ENCODE peak calls at places on chromosomes 16 and 17, in eight cellular contexts. U, V, E, N, I, F, C and A are unnamed samples.

GRCh38 chr16:70432800-70433455 is 6.0 kb downstream of the ST3GAL2 start:
- DNase-seq in U (no peak), V (peak; percentile 25), E (peak; percentile 36), N (peak; percentile 39), I (no peak), F (peak; percentile 39), C (peak; percentile 55), A (no peak)

GRCh38 chr16:56252835-56253234 is 61.5 kb downstream of the GNAO1 start:
- DNase-seq in U (no peak), V (no peak), E (no peak), N (no peak), I (no peak), F (no peak), C (no peak), A (no peak)

GRCh38 chr16:3673201-3673600 is 18.7 kb downstream of the DNASE1 start:
- DNase-seq in U (no peak), V (no peak), E (no peak), N (no peak), I (no peak), F (no peak), C (no peak), A (no peak)

GRCh38 chr16:87576191-87576590 is 26.1 kb upstream of the JPH3 start:
- DNase-seq in U (no peak), V (no peak), E (no peak), N (no peak), I (no peak), F (no peak), C (no peak), A (no peak)

GRCh38 chr16:63361032-63361624 is 1324.9 kb upstream of the CDH8 start:
- DNase-seq in U (peak; percentile 6), V (peak; percentile 47), E (peak; percentile 86), N (peak; percentile 75), I (peak; percentile 64), F (no peak), C (no peak), A (peak; percentile 20)

GRCh38 chr17:8393470-8394231 is 4.0 kb downstream of the RNF222 start:
- DNase-seq in U (no peak), V (peak; percentile 21), E (no peak), N (no peak), I (peak; percentile 89), F (no peak), C (no peak), A (no peak)

GRCh38 chr16:50246299-50247122 is 19.8 kb upstream of the ADCY7 start:
- DNase-seq in U (no peak), V (no peak), E (no peak), N (no peak), I (no peak), F (peak; percentile 46), C (peak; percentile 74), A (peak; percentile 41)

GRCh38 chr16:590165-590874 is 454 bp downstream of the RAB40C start:
- DNase-seq in U (no peak), V (peak; percentile 41), E (peak; percentile 64), N (peak; percentile 35), I (peak; percentile 54), F (no peak), C (peak; percentile 53), A (peak; percentile 31)

GRCh38 chr17:31604936-31605335 is 213.5 kb downstream of the RAB11FIP4 start:
- DNase-seq in U (no peak), V (no peak), E (no peak), N (no peak), I (no peak), F (no peak), C (no peak), A (no peak)

GRCh38 chr17:50274142-50274944 is at the start of gene TMEM92:
- DNase-seq in U (no peak), V (no peak), E (no peak), N (no peak), I (peak; percentile 77), F (peak; percentile 24), C (no peak), A (peak; percentile 80)

GRCh38 chr17:80694992-80695912 is 150.6 kb downstream of the RPTOR start:
- DNase-seq in U (no peak), V (peak; percentile 18), E (no peak), N (no peak), I (peak; percentile 18), F (no peak), C (no peak), A (no peak)

GRCh38 chr17:56596741-56597494 is 3.4 kb downstream of the NOG start:
- DNase-seq in U (no peak), V (no peak), E (no peak), N (no peak), I (no peak), F (no peak), C (peak; percentile 29), A (peak; percentile 15)

GRCh38 chr17:72334205-72334604 is 213.4 kb downstream of the SOX9 start:
- DNase-seq in U (no peak), V (peak; percentile 80), E (peak; percentile 65), N (peak; percentile 53), I (peak; percentile 52), F (no peak), C (no peak), A (no peak)
- TF ChIP-seq CTCF in U (no peak), V (peak; percentile 18), E (peak; percentile 40), N (peak; percentile 24), I (no peak), F (no peak), C (no peak), A (no peak)

GRCh38 chr16:25707982-25708583 is 16.3 kb downstream of the HS3ST4 start:
- DNase-seq in U (no peak), V (no peak), E (peak; percentile 7), N (peak; percentile 0), I (peak; percentile 39), F (no peak), C (peak; percentile 26), A (peak; percentile 25)
- TF ChIP-seq CTCF in U (peak; percentile 31), V (no peak), E (peak; percentile 33), N (no peak), I (peak; percentile 27), F (no peak), C (peak; percentile 59), A (peak; percentile 62)

GRCh38 chr17:58166682-58167081 is at the start of gene OR4D2:
- DNase-seq in U (no peak), V (no peak), E (no peak), N (no peak), I (no peak), F (no peak), C (no peak), A (no peak)

GRCh38 chr17:58174871-58175270 is 8.1 kb downstream of the OR4D2 start:
- DNase-seq in U (no peak), V (no peak), E (no peak), N (no peak), I (no peak), F (no peak), C (no peak), A (no peak)

GRCh38 chr17:58176200-58176599 is 9.4 kb downstream of the OR4D2 start:
- DNase-seq in U (no peak), V (peak; percentile 10), E (peak; percentile 54), N (peak; percentile 4), I (peak; percentile 33), F (no peak), C (no peak), A (no peak)

GRCh38 chr17:58172369-58173071 is 5.7 kb downstream of the OR4D2 start:
- DNase-seq in U (no peak), V (peak; percentile 6), E (peak; percentile 62), N (peak; percentile 9), I (peak; percentile 66), F (no peak), C (no peak), A (peak; percentile 19)
- TF ChIP-seq CTCF in U (no peak), V (peak; percentile 8), E (peak; percentile 64), N (peak; percentile 26), I (peak; percentile 74), F (peak; percentile 6), C (no peak), A (no peak)

DNA sequence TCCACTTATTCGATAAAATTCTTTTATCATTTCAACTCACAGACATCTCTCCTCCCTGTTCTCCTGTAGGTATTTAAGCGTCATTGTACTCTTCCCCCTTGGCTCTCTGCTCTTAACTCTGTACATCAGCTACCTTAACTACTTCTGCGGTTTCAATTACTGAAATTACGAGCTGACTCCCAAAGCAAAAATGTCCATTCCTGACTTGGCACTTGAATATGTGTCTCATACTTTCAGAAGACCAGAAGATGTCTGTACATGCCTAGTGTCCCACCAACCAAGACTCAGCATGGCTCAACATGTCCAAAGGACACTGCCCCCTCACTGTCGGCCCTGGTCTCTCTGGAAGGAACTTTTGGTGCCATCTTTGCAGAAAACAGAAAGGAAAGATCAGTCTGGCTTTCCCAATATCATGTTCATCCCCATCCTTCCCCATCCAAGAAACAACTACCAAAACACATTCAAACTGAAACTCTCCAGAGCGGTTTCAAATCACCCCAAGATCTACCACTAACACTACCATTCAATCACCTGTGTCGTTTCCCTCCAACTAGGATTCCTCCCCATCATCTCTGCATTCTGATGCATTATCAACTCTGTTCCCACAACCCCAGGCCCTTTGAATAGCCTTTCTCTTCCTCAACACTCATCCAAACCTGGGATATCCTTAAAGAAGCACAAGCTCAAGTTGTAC is 74.9 kb downstream of the ZFHX3 start:
- DNase-seq in U (no peak), V (no peak), E (no peak), N (no peak), I (peak; percentile 81), F (no peak), C (no peak), A (no peak)
- TF ChIP-seq CTCF in U (no peak), V (no peak), E (no peak), N (no peak), I (no peak), F (no peak), C (no peak), A (no peak)

GRCh38 chr17:5591966-5592365 is 7.7 kb upstream of the NLRP1 start:
- DNase-seq in U (no peak), V (no peak), E (no peak), N (no peak), I (no peak), F (no peak), C (no peak), A (no peak)

GRCh38 chr17:5588584-5588983 is 4.3 kb upstream of the NLRP1 start:
- DNase-seq in U (no peak), V (no peak), E (no peak), N (no peak), I (no peak), F (no peak), C (no peak), A (no peak)

GRCh38 chr17:5595831-5596230 is 11.5 kb upstream of the NLRP1 start:
- DNase-seq in U (no peak), V (no peak), E (no peak), N (no peak), I (no peak), F (no peak), C (no peak), A (no peak)

GRCh38 chr17:5587431-5588032 is 3.2 kb upstream of the NLRP1 start:
- DNase-seq in U (peak; percentile 58), V (peak; percentile 53), E (peak; percentile 86), N (peak; percentile 85), I (peak; percentile 80), F (no peak), C (no peak), A (peak; percentile 49)

GRCh38 chr17:5592382-5592781 is 8.1 kb upstream of the NLRP1 start:
- DNase-seq in U (no peak), V (peak; percentile 27), E (peak; percentile 69), N (peak; percentile 60), I (peak; percentile 61), F (no peak), C (no peak), A (no peak)
- TF ChIP-seq CTCF in U (peak; percentile 79), V (peak; percentile 39), E (peak; percentile 54), N (peak; percentile 42), I (peak; percentile 38), F (peak; percentile 50), C (peak; percentile 85), A (peak; percentile 77)